ENCODE peak calls at places on chromosomes 3 and 15, in ten cellular contexts. N is HepG2; J is fibroblast of pulmonary artery; T is RWPE1; X is lower leg skin; S is CD4-positive, alpha-beta T cell; P is ovary; E is Peyer's patch; I is bronchial epithelial cell; V is Caco-2. D is an unnamed sample.

GRCh38 chr3:153087595-153088566 is 74.1 kb upstream of the RAP2B start:
- DNase-seq in I (no peak), J (peak; percentile 60), T (no peak), E (no peak), P (no peak), X (no peak), S (no peak), V (no peak), N (no peak), D (no peak)

GRCh38 chr15:61396235-61396927 is 167.3 kb upstream of the RORA start:
- DNase-seq in N (no peak), P (no peak), X (no peak), V (no peak), J (no peak), T (no peak), S (no peak), E (no peak), I (no peak), D (no peak)

GRCh38 chr15:84904409-84904808 is 19.9 kb downstream of the SLC28A1 start:
- DNase-seq in V (no peak), X (no peak), T (no peak), S (no peak), J (peak; percentile 7), N (no peak), P (no peak), E (no peak), I (no peak), D (no peak)

GRCh38 chr15:66882251-66883020 is 180.4 kb downstream of the SMAD6 start:
- DNase-seq in P (no peak), J (peak; percentile 79), T (peak; percentile 16), E (no peak), I (peak; percentile 24), N (no peak), X (peak; percentile 85), S (no peak), V (no peak), D (no peak)

GRCh38 chr15:60076582-60077263 is 72.6 kb downstream of the FOXB1 start:
- DNase-seq in P (no peak), J (no peak), E (no peak), T (no peak), N (no peak), I (no peak), X (no peak), S (no peak), V (no peak), D (no peak)

GRCh38 chr3:47503033-47503432 is 10.5 kb downstream of the ELP6 start:
- DNase-seq in X (no peak), N (no peak), P (no peak), V (no peak), T (no peak), I (no peak), E (no peak), S (no peak), J (no peak), D (peak; percentile 32)

GRCh38 chr3:120816728-120817127 is 74.2 kb downstream of the GTF2E1 start:
- DNase-seq in N (no peak), E (no peak), S (no peak), T (no peak), J (no peak), P (peak; percentile 71), V (no peak), I (no peak), X (no peak), D (no peak)

GRCh38 chr3:183073839-183074615 is 25.3 kb downstream of the MCCC1 start:
- DNase-seq in X (no peak), N (no peak), V (no peak), P (no peak), I (peak; percentile 70), E (no peak), J (peak; percentile 30), T (peak; percentile 22), S (no peak), D (no peak)

GRCh38 chr3:184354121-184354728 is 7.2 kb downstream of the CLCN2 start:
- DNase-seq in J (peak; percentile 41), S (peak; percentile 55), P (no peak), E (no peak), T (no peak), V (peak; percentile 56), I (no peak), X (peak; percentile 89), N (peak; percentile 18), D (peak; percentile 74)

GRCh38 chr15:100083572-100083971 is 258.2 kb downstream of the ADAMTS17 start:
- DNase-seq in P (no peak), T (no peak), J (no peak), X (no peak), V (no peak), E (no peak), N (no peak), S (no peak), I (no peak), D (no peak)

DNA sequence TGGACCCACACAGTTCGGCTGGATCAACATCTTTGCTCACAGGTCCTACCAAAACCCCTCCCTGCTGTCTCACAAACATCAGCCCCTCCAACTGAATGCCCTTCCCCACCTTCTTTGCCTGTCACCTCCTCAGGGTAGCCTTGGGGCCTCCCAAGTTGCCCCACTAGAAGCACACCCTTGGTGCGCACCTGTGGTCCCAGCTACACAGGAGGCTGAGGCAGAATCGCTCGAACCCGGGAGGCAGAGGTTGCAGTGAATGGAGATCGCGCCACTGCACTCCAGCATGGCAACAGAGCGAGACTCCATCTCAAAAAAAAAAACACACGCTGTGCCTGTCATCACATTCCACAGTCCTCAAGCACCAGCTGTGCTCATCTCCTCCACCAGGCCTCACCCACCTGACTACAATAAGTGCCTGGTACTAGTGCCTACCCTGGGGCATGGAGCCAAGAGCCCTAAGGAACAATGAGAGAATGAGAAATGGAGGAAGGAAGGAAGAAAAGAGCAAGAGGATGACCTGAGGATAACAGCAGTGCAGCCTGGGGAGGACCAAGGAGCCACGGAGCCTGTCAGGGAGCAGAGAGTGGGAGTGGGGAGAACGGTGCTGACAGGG is 26.0 kb downstream of the RPN1 start:
- DNase-seq in X (no peak), J (peak; percentile 49), S (no peak), T (no peak), N (no peak), I (no peak), V (no peak), P (no peak), E (no peak), D (no peak)
- TF ChIP-seq CTCF in X (no peak), J (no peak), S (no peak), T (no peak), N (no peak), I (no peak), V (no peak), P (no peak), E (no peak), D (no peak)

DNA sequence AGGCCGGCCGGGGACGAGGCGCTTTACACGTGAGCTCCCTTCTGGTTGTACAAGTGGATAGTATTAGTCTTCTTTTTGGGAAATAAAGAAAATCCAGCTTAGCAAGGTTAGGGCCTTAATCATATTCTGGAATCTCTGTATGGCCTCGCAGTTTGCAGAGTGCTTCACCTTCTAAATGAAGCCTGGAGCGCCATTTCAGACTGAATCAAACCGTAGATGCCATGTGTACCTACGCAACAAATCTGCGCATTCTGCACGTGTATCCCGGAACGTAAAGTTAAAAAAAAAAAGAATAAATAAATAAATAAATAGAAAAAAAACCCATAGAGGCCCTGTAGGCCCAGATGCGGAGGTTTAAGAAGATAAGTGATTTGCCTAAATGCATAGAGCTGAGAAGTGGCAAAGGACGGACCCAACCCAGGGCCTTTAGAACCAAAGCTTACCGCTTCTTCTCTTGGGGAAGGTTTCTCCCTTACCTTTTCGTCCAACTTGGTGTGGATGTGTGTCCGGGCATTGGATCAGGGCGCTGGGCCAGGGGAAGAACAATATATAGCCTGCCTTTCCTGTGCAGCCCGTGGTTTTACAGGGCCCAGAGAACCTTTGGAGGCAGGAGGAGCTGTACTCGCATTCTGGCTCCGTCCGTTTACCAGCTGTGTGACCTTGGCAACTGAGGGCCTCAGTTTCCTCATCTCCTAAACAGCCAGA is 516 bp upstream of the P3H2 start:
- DNase-seq in E (no peak), V (no peak), I (no peak), T (no peak), P (peak; percentile 41), X (no peak), N (no peak), S (no peak), J (no peak), D (no peak)
- TF ChIP-seq CTCF in E (no peak), V (no peak), I (no peak), T (peak; percentile 12), P (no peak), X (no peak), N (no peak), S (no peak), J (no peak), D (no peak)

GRCh38 chr15:97071658-97072057 is 741.2 kb downstream of the NR2F2 start:
- DNase-seq in I (no peak), J (no peak), S (no peak), T (no peak), V (no peak), N (no peak), P (no peak), X (no peak), E (no peak), D (no peak)
- TF ChIP-seq CTCF in I (no peak), J (no peak), S (no peak), T (no peak), V (no peak), N (no peak), P (no peak), X (no peak), E (no peak), D (no peak)

GRCh38 chr3:147120029-147120428 is 286.3 kb downstream of the ZIC4 start:
- DNase-seq in N (peak; percentile 16), J (peak; percentile 29), V (no peak), S (no peak), X (no peak), I (peak; percentile 3), E (no peak), T (peak; percentile 1), P (no peak), D (no peak)
- TF ChIP-seq CTCF in N (peak; percentile 58), J (peak; percentile 41), V (no peak), S (no peak), X (no peak), I (no peak), E (peak; percentile 6), T (peak; percentile 32), P (no peak), D (peak; percentile 42)

D was measured in endothelial cell.